ENCODE peak calls at places on chromosomes 11 and 22, in seven cellular contexts. Z, W, Q, F, B, P and E are unnamed samples. For H3K4me1 and H3K27me3, the result is how much of the 10 kb centered on the place peaks cover.

GRCh38 chr11:1138053-1138452 is 19.7 kb upstream of the MUC5AC start:
- DNase-seq in Z (no peak), W (peak), Q (no peak), F (no peak), B (peak), P (peak), E (peak)

GRCh38 chr11:1839924-1840779 is 1.4 kb downstream of the TNNI2 start:
- DNase-seq in Z (no peak), W (no peak), Q (no peak), F (no peak), B (no peak), P (no peak), E (no peak)

GRCh38 chr22:26617251-26618199 is at the start of gene CRYBB1:
- DNase-seq in Z (peak), W (no peak), Q (no peak), F (no peak), B (no peak), P (no peak), E (peak)

GRCh38 chr11:111697910-111698309 is 68.3 kb downstream of the PPP2R1B start:
- DNase-seq in Z (no peak), W (no peak), Q (no peak), F (no peak), B (no peak), P (no peak), E (no peak)

GRCh38 chr11:46827995-46828394 is 18.1 kb downstream of the CKAP5 start:
- DNase-seq in Z (no peak), W (no peak), Q (no peak), F (no peak), B (no peak), P (no peak), E (no peak)

GRCh38 chr11:23931443-23931842 is 565.4 kb upstream of the LUZP2 start:
- DNase-seq in Z (no peak), W (no peak), Q (no peak), F (no peak), B (no peak), P (no peak), E (no peak)

GRCh38 chr11:47018637-47019036 is 82.1 kb downstream of the CSTPP1 start:
- DNase-seq in Z (no peak), W (no peak), Q (no peak), F (no peak), B (no peak), P (no peak), E (no peak)

GRCh38 chr11:125110996-125111340 is 458 bp downstream of the TMEM218 start:
- DNase-seq in Z (no peak), W (no peak), Q (no peak), F (no peak), B (no peak), P (no peak), E (no peak)

GRCh38 chr22:41501209-41501608 is 32.3 kb downstream of the ACO2 start:
- DNase-seq in Z (no peak), W (no peak), Q (no peak), F (no peak), B (no peak), P (no peak), E (peak)

GRCh38 chr22:25368271-25368670 is 148.8 kb downstream of the CRYBB2 start:
- DNase-seq in Z (no peak), W (peak), Q (no peak), F (no peak), B (no peak), P (peak), E (peak)

DNA sequence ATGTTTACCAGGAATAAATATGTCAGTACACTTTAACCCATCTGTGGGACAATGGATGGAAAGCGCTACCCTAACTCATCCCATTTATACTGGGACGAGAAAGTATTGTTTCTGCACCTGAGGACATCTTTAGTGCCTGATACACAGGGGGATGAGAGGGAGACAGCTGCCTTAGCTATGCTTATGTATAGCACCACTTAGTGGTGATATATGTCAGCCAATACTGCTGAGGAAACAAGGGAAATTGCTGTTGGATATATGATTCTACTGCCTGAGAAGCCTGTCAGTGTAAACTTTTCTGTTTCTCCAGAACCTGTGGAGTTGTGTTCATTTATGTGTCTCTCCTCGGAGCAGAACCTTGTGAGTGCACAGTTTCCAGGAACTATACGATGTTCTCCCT is 13.3 kb upstream of the CEP295 start:
- DNase-seq in Z (no peak), W (peak), Q (no peak), F (no peak), B (peak), P (peak), E (peak)
- H2AFZ ChIP-seq in Z (no peak), W (no peak), Q (no peak), F (no peak), B (no peak), P (no peak), E (no peak)

DNA sequence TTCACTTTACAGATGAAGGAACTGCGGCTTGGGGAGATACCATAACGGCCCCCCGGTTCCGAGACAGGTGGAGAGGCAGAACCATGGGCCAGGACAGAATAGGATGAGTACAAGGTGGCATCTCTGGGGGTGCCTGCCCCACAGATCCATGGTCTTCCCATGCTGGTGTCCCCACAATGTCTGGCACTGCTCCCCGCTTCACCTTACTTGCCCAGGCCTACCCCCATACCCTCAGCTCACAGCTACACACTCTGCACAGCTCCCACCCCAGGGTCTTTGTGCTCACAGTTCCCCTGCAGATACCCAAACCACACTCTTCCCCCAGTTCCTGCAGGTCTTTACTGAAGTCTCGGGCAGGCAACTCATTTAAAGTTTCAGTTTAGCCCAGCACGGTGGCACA is 11.4 kb upstream of the DGCR8 start:
- DNase-seq in Z (no peak), W (no peak), Q (no peak), F (no peak), B (no peak), P (no peak), E (no peak)
- H3K4me1 ChIP-seq in Z (under half), W (under half), Q (under half), F (under half), B (under half), P (under half), E (under half)

GRCh38 chr11:122977455-122978302 is 4.0 kb downstream of the BSX start:
- DNase-seq in Z (peak), W (no peak), Q (no peak), F (no peak), B (no peak), P (no peak), E (no peak)

GRCh38 chr11:122976396-122976733 is 5.3 kb downstream of the BSX start:
- DNase-seq in Z (no peak), W (no peak), Q (no peak), F (no peak), B (no peak), P (no peak), E (no peak)

GRCh38 chr11:122979103-122979814 is 2.4 kb downstream of the BSX start:
- DNase-seq in Z (no peak), W (no peak), Q (no peak), F (no peak), B (no peak), P (no peak), E (no peak)

GRCh38 chr11:122978303-122978620 is 3.4 kb downstream of the BSX start:
- DNase-seq in Z (no peak), W (no peak), Q (no peak), F (no peak), B (no peak), P (no peak), E (no peak)

GRCh38 chr11:122976734-122977454 is 4.7 kb downstream of the BSX start:
- DNase-seq in Z (peak), W (no peak), Q (no peak), F (no peak), B (no peak), P (no peak), E (no peak)
- H3K27me3 ChIP-seq in Z (half or more), W (half or more), Q (half or more), F (half or more), B (half or more), P (half or more), E (half or more)

GRCh38 chr11:58028687-58029411 is 1.9 kb upstream of the OR6Q1 start:
- DNase-seq in Z (no peak), W (peak), Q (no peak), F (no peak), B (no peak), P (peak), E (peak)

GRCh38 chr11:58023435-58023931 is at the start of gene OR9Q1:
- DNase-seq in Z (no peak), W (no peak), Q (no peak), F (no peak), B (no peak), P (no peak), E (no peak)

GRCh38 chr11:58027341-58027740 is 3.4 kb upstream of the OR6Q1 start:
- DNase-seq in Z (no peak), W (peak), Q (no peak), F (no peak), B (no peak), P (peak), E (peak)

DNA sequence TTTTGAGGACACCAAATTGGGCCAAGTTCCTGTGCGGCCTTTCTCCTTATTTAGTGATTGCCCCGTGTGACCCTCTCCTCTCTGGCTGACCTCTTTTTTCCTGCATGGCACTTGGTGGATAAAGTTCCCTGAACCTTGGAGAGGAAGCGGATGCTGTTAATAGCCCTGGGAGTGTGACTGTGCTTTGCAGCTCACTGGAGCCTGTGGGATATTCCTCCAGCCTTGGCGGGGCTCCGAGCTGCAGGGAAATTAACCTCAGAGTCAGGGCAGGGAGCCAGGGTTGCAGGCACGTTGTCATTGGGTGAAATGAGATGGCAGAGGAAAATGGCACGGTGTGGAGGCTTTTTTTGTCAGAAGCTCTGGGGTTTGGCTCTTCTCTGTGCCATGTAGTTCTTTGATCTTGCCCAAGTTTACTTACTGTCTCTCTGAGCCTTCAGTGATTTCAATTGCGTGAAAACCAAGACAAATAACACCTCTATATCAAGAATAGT is 965 bp downstream of the OR9Q1 start:
- DNase-seq in Z (no peak), W (peak), Q (no peak), F (no peak), B (no peak), P (peak), E (peak)
- H2AFZ ChIP-seq in Z (no peak), W (peak), Q (no peak), F (no peak), B (peak), P (no peak), E (peak)

DNA sequence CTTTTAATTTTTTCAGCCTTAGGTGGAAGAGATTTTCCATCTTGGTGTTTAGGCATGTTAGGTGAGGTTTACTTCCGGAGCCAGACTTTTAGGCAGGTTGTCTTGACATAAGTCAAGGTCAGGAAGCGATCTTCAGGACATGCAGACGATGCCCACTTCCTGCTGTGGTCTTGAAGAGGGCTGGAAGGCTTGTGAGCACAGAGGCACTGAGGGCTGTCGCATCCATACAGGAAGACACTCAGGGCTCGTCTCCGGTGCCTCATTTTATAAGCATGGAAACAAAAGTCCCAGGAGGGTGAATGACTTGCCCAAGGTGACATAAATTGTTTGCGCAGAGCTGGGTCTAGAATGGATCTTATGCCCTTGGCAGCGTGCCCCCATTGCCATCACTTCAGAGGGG is 30.8 kb downstream of the MARK2 start:
- DNase-seq in Z (no peak), W (no peak), Q (no peak), F (no peak), B (no peak), P (no peak), E (no peak)
- H3K4me1 ChIP-seq in Z (under half), W (under half), Q (under half), F (half or more), B (under half), P (under half), E (under half)

GRCh38 chr11:20193307-20193706 is 33.0 kb upstream of the DBX1 start:
- DNase-seq in Z (no peak), W (no peak), Q (no peak), F (no peak), B (no peak), P (no peak), E (no peak)
- H3K27me3 ChIP-seq in Z (half or more), W (under half), Q (under half), F (under half), B (under half), P (under half), E (under half)

GRCh38 chr11:80722616-80723015 is 1281.8 kb upstream of the TENM4 start:
- DNase-seq in Z (no peak), W (peak), Q (no peak), F (no peak), B (peak), P (peak), E (no peak)
- H2AFZ ChIP-seq in Z (peak), W (no peak), Q (no peak), F (no peak), B (no peak), P (no peak), E (no peak)

DNA sequence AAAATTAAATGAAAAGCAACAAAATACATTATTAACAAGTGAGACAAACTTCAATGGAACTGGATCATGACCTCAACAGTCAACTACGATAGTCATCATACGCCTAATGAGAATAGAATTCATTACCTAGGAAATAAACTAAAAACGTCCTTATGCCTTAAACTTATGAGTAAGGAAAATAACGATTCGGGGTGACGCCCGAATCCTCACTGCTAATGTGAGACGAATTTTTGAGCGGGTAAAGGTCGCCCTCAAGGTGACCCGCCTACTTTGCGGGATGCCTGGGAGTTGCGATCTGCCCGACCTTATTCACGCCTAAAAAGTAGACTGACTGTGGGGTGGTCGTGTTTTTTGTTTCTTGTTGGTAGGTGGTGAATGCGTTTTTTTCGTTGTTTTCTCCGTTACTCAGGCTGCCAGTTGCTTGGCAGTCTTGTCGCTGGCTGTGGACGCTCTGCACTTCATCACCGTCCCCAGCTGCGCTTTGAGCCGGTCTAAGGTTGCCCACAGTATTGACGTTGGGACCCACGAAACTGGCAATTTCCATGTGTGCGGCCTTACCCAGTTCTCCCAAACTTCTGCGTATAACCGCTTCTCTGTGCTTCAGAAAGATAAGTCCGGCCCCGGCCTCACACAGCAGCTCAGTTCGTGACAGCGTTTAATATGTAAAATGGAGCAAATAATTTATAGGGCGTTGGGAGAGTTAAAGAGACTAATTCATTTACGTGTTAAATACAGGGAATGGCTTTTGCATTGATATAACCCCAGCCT is 593 bp upstream of the POLDIP3 start:
- DNase-seq in Z (peak), W (peak), Q (peak), F (peak), B (peak), P (peak), E (peak)
- H3K4me1 ChIP-seq in Z (under half), W (under half), Q (under half), F (under half), B (under half), P (under half), E (under half)